ENCODE peak calls at places on chromosomes 6 and 20, in four cellular contexts. N is NCI-H748 treated with DMSO at 0.1 percent for 48 hours, I is fibroblast of the aortic adventitia, Y is astrocyte of the spinal cord. T is an unnamed sample.

GRCh38 chr6:72560721-72561593 is 60.9 kb upstream of the KCNQ5 start:
- DNase-seq in N (no peak), I (peak; percentile 28), Y (peak; percentile 37), T (no peak)

GRCh38 chr20:63178889-63179751 is 36.8 kb downstream of the YTHDF1 start:
- DNase-seq in N (peak; percentile 46), I (no peak), Y (no peak), T (no peak)

GRCh38 chr20:40741507-40742106 is 52.6 kb upstream of the MAFB start:
- DNase-seq in N (no peak), I (peak; percentile 44), Y (peak; percentile 22), T (peak; percentile 5)

GRCh38 chr6:28810655-28811053 is 113.1 kb downstream of the TRIM27 start:
- DNase-seq in N (peak; percentile 40), I (no peak), Y (no peak), T (no peak)

GRCh38 chr6:30260036-30260504 is 46.9 kb upstream of the TRIM26 start:
- DNase-seq in N (no peak), I (no peak), Y (no peak), T (no peak)

GRCh38 chr6:113909224-113909856 is 52.2 kb downstream of the MARCKS start:
- DNase-seq in N (peak; percentile 73), I (peak; percentile 88), Y (peak; percentile 75), T (no peak)

GRCh38 chr20:22617160-22617559 is 32.8 kb upstream of the FOXA2 start:
- DNase-seq in N (no peak), I (peak; percentile 0), Y (no peak), T (no peak)

GRCh38 chr20:41692479-41693135 is 74.4 kb upstream of the CHD6 start:
- DNase-seq in N (no peak), I (peak; percentile 73), Y (peak; percentile 73), T (peak; percentile 6)

T was measured in brain pericyte.